ENCODE peak calls at places on chromosomes 5 and 9, in nine cellular contexts. W is uterus, C is IMR-90, L is tibial nerve, E is K562, Q is sigmoid colon, Z is heart left ventricle, G is HepG2, P is suprapubic skin. V is an unnamed sample.
A peak's percentile ranks its signal among the peaks of the same experiment; 100 is the strongest.

GRCh38 chr9:112751059-112751795 is 667 bp downstream of the SNX30 start:
- DNase-seq in W (peak; percentile 35), C (peak; percentile 87), L (no peak), E (peak; percentile 68), Q (peak; percentile 72), Z (peak; percentile 74), G (peak; percentile 78), P (peak; percentile 74), V (peak; percentile 87)

GRCh38 chr5:31824886-31825774 is 186.2 kb downstream of the PDZD2 start:
- DNase-seq in W (peak; percentile 59), C (peak; percentile 59), L (peak; percentile 28), E (peak; percentile 63), Q (peak; percentile 68), Z (no peak), G (peak; percentile 41), P (no peak), V (peak; percentile 34)

GRCh38 chr9:34659592-34660253 is 2.7 kb downstream of the CCL27 start:
- DNase-seq in W (no peak), C (peak; percentile 55), L (no peak), E (no peak), Q (no peak), Z (no peak), G (no peak), P (no peak), V (no peak)

GRCh38 chr5:87147441-87147840 is 120.2 kb upstream of the RASA1 start:
- DNase-seq in W (no peak), C (peak; percentile 55), L (no peak), E (no peak), Q (no peak), Z (no peak), G (no peak), P (no peak), V (no peak)

GRCh38 chr5:173675287-173675996 is 59.0 kb upstream of the BOD1 start:
- DNase-seq in W (no peak), C (no peak), L (no peak), E (no peak), Q (no peak), Z (no peak), G (no peak), P (no peak), V (peak; percentile 48)

GRCh38 chr5:74094096-74094778 is 468.2 kb downstream of the ARHGEF28 start:
- DNase-seq in W (no peak), C (no peak), L (no peak), E (no peak), Q (no peak), Z (no peak), G (no peak), P (no peak), V (no peak)

GRCh38 chr9:5621327-5621726 is 7.6 kb upstream of the RIC1 start:
- DNase-seq in W (no peak), C (peak; percentile 87), L (no peak), E (no peak), Q (no peak), Z (no peak), G (no peak), P (no peak), V (no peak)

GRCh38 chr9:99092643-99093491 is 12.0 kb upstream of the TGFBR1 start:
- DNase-seq in W (no peak), C (no peak), L (no peak), E (peak; percentile 78), Q (no peak), Z (no peak), G (no peak), P (no peak), V (no peak)

GRCh38 chr9:108776920-108777650 is 78.7 kb downstream of the ACTL7B start:
- DNase-seq in W (no peak), C (peak; percentile 19), L (no peak), E (peak; percentile 16), Q (no peak), Z (no peak), G (peak; percentile 81), P (no peak), V (no peak)

GRCh38 chr5:125673359-125673950 is 749.8 kb upstream of the GRAMD2B start:
- DNase-seq in W (no peak), C (no peak), L (no peak), E (no peak), Q (no peak), Z (no peak), G (no peak), P (no peak), V (no peak)
- TF ChIP-seq CTCF in W (no peak), C (no peak), L (no peak), E (no peak), Q (no peak), Z (no peak), G (no peak), P (no peak), V (no peak)

GRCh38 chr5:151094054-151094858 is 13.4 kb upstream of the TNIP1 start:
- DNase-seq in W (no peak), C (peak; percentile 34), L (no peak), E (no peak), Q (no peak), Z (no peak), G (no peak), P (no peak), V (no peak)
- TF ChIP-seq POLR2A in W (no peak), C (no peak), L (no peak), E (no peak), Q (no peak), Z (no peak), G (no peak), P (no peak), V (no peak)

GRCh38 chr5:20370061-20370460 is 382.1 kb upstream of the CDH18 start:
- DNase-seq in W (no peak), C (no peak), L (no peak), E (no peak), Q (no peak), Z (no peak), G (no peak), P (no peak), V (no peak)
- TF ChIP-seq CTCF in W (no peak), C (no peak), L (no peak), E (no peak), Q (no peak), Z (no peak), G (no peak), P (no peak), V (no peak)

GRCh38 chr5:151157426-151158286 is at the start of gene ANXA6:
- DNase-seq in W (peak; percentile 85), C (peak; percentile 73), L (peak; percentile 84), E (peak; percentile 86), Q (peak; percentile 95), Z (peak; percentile 95), G (peak; percentile 22), P (peak; percentile 86), V (peak; percentile 80)
- TF ChIP-seq POLR2A in W (peak; percentile 70), C (peak; percentile 54), L (no peak), E (peak; percentile 30), Q (peak; percentile 72), Z (no peak), G (peak; percentile 80), P (no peak), V (no peak)

V was measured in lower leg skin.